ENCODE peak calls at places on chromosomes 3 and 15, in four cellular contexts. V is suprapubic skin; S is endothelial cell; O is CD4-positive, alpha-beta T cell. M is an unnamed sample.

GRCh38 chr3:184679056-184679502 is 32.8 kb downstream of the MAGEF1 start:
- DNase-seq in S (no peak), V (no peak), O (no peak), M (no peak)

GRCh38 chr15:31091531-31091930 is 10.0 kb downstream of the TRPM1 start:
- DNase-seq in O (no peak), S (no peak), V (no peak), M (no peak)

GRCh38 chr3:66738625-66739330 is 238.0 kb upstream of the LRIG1 start:
- DNase-seq in S (no peak), O (no peak), V (no peak), M (no peak)

GRCh38 chr3:65636326-65636725 is 402.4 kb downstream of the MAGI1 start:
- DNase-seq in O (no peak), S (no peak), V (no peak), M (no peak)

GRCh38 chr3:111764645-111765091 is 94.4 kb upstream of the PHLDB2 start:
- DNase-seq in S (no peak), V (no peak), O (no peak), M (no peak)

GRCh38 chr3:42697326-42698051 is 5.1 kb downstream of the HHATL start:
- DNase-seq in V (no peak), S (no peak), O (no peak), M (no peak)

GRCh38 chr15:31271706-31272557 is 54.7 kb upstream of the KLF13 start:
- DNase-seq in S (no peak), V (peak), O (no peak), M (no peak)

GRCh38 chr3:12891985-12892839 is 50.8 kb upstream of the RPL32 start:
- DNase-seq in V (no peak), S (peak), O (no peak), M (peak)

GRCh38 chr3:13841826-13842225 is 38.0 kb downstream of the WNT7A start:
- DNase-seq in O (no peak), S (no peak), V (no peak), M (no peak)

GRCh38 chr3:194688207-194688711 is 2.6 kb downstream of the FAM43A start:
- DNase-seq in V (no peak), O (no peak), S (peak), M (peak)

GRCh38 chr3:38579146-38579545 is 70.3 kb downstream of the SCN5A start:
- DNase-seq in V (peak), S (no peak), O (no peak), M (no peak)

GRCh38 chr15:97140216-97140615 is 809.7 kb downstream of the NR2F2 start:
- DNase-seq in V (no peak), O (no peak), S (no peak), M (no peak)

GRCh38 chr3:53109190-53109589 is 21.0 kb downstream of the RFT1 start:
- DNase-seq in S (no peak), O (peak), V (no peak), M (peak)

GRCh38 chr15:79397264-79397663 is 34.9 kb upstream of the MINAR1 start:
- DNase-seq in V (no peak), O (no peak), S (no peak), M (no peak)

GRCh38 chr15:40438712-40439111 is 2.0 kb upstream of the BAHD1 start:
- DNase-seq in S (no peak), V (no peak), O (no peak), M (no peak)

GRCh38 chr3:67362686-67363085 is 291.7 kb downstream of the SUCLG2 start:
- DNase-seq in S (no peak), O (no peak), V (no peak), M (no peak)

GRCh38 chr15:84855765-84856164 is 28.7 kb upstream of the SLC28A1 start:
- DNase-seq in S (no peak), O (no peak), V (no peak), M (no peak)

GRCh38 chr3:122857019-122857418 is 62.1 kb downstream of the SLC49A4 start:
- DNase-seq in S (no peak), V (no peak), O (no peak), M (no peak)

GRCh38 chr3:64384561-64384960 is 159.3 kb upstream of the PRICKLE2 start:
- DNase-seq in V (no peak), O (no peak), S (no peak), M (no peak)

GRCh38 chr15:68028137-68028771 is 25.9 kb upstream of the PIAS1 start:
- DNase-seq in O (no peak), V (no peak), S (no peak), M (no peak)

GRCh38 chr3:12143949-12144504 is 14.7 kb downstream of the TIMP4 start:
- DNase-seq in V (peak), S (no peak), O (no peak), M (no peak)

GRCh38 chr3:12706504-12707253 is 42.8 kb upstream of the RAF1 start:
- DNase-seq in S (peak), O (peak), V (no peak), M (peak)

GRCh38 chr15:74036271-74037170 is 42.0 kb downstream of the PML start:
- DNase-seq in S (peak), V (peak), O (no peak), M (no peak)

GRCh38 chr3:32662638-32663037 is 22.4 kb upstream of the CNOT10 start:
- DNase-seq in O (no peak), S (no peak), V (no peak), M (no peak)

GRCh38 chr3:54358969-54359648 is 236.8 kb downstream of the CACNA2D3 start:
- DNase-seq in S (no peak), V (no peak), O (no peak), M (no peak)

GRCh38 chr3:173958805-173959204 is 561.3 kb downstream of the NLGN1 start:
- DNase-seq in S (no peak), V (peak), O (no peak), M (no peak)

GRCh38 chr3:114451561-114452018 is 157.8 kb downstream of the TIGIT start:
- DNase-seq in S (no peak), V (no peak), O (no peak), M (no peak)

GRCh38 chr3:141243295-141243707 is 11.7 kb downstream of the PXYLP1 start:
- DNase-seq in O (peak), V (no peak), S (no peak), M (no peak)

GRCh38 chr15:43934480-43934879 is 107.7 kb downstream of the WDR76 start:
- DNase-seq in S (no peak), O (no peak), V (no peak), M (no peak)

GRCh38 chr3:149767720-149768119 is 15.4 kb upstream of the COMMD2 start:
- DNase-seq in S (no peak), V (no peak), O (no peak), M (no peak)

GRCh38 chr3:39228496-39228895 is 36.1 kb upstream of the XIRP1 start:
- DNase-seq in V (no peak), S (no peak), O (no peak), M (no peak)

GRCh38 chr3:158508481-158508880 is 62.5 kb upstream of the MLF1 start:
- DNase-seq in O (no peak), S (no peak), V (no peak), M (no peak)

GRCh38 chr3:102536479-102536878 is 101.7 kb downstream of the ZPLD1 start:
- DNase-seq in O (no peak), S (no peak), V (no peak), M (peak)

GRCh38 chr3:135458539-135458938 is 507.0 kb upstream of the PPP2R3A start:
- DNase-seq in V (no peak), S (no peak), O (no peak), M (no peak)

GRCh38 chr3:135454890-135455289 is 510.6 kb upstream of the PPP2R3A start:
- DNase-seq in S (no peak), V (no peak), O (no peak), M (no peak)

GRCh38 chr3:135453333-135453732 is 512.2 kb upstream of the PPP2R3A start:
- DNase-seq in V (no peak), S (no peak), O (no peak), M (no peak)

GRCh38 chr3:135452881-135453280 is 512.6 kb upstream of the PPP2R3A start:
- DNase-seq in S (no peak), O (no peak), V (no peak), M (no peak)

DNA sequence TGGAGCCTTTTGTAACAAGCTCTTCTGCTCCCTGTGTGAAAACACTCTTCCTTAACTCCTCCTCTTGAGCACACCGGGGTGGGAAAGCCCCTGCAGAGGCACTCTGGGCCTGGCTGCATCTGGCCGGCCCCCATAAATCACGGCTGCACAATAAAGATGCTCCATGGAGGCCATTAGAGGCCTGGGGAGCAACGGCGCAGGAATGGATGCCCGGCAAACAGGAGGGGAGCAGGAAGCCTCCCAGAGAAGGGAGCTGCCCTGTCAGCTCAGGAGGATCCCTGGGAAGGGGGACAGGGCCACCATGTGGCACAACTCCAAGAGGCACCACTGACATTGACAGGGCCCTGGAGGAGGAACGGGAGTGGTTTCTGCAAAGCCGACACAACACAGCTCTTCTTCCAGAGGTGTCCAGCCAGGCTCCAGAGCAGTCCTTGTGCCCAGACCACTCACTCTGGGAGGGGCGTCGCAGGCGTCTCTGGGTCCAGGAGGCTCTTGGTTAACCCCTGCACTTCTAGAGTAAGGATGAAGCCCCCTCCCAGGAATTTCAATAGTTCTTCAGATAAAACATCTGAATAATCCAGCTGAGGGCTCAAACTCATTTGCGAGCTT is 509.2 kb upstream of the PPP2R3A start:
- DNase-seq in V (no peak), S (peak), O (no peak), M (no peak)
- TF ChIP-seq CTCF in V (no peak), S (no peak), O (no peak), M (no peak)

DNA sequence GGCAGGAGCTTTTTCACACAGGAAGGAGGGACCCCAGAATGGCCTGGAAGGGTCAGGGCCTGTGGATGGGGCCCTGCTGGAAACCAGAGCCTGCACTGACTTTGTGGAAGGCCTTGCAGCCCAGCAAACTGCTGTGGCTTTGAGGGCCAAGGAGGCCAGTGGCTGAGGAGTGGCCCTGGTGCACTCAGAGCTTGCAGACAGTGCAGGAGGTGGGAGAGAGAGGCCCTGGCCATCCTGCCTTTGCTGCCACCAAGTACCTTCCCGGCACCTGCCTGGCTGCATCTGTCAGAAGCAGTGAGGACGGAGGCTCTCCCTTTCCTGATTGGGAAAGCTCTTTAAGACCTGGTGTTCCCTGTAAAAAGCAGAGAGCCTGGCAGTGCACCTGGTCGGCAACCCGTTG is 6.4 kb downstream of the PSTPIP1 start:
- DNase-seq in S (no peak), V (no peak), O (no peak), M (no peak)
- TF ChIP-seq CTCF in S (no peak), V (no peak), O (no peak), M (no peak)

DNA sequence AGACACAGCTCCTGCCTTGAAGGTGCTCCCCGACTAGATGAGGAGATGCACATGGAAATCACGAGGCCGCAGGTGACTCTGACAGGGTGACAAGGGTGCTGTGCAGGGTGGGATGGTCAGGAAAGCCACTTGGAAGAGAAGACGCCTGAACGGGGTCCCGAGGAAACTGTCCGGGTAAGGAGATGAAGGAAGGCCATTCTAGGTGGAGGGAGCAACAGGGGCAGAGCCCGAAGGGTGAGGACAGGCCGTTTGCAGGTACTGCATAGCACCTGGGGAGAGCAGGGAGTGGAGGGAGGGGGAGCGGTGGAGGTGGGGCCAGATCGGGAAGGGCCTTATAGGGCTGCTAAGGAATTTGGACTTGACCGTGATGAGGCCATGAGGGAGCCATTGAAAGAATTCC is 105.6 kb upstream of the DLG1 start:
- DNase-seq in S (no peak), V (no peak), O (no peak), M (no peak)
- TF ChIP-seq CTCF in S (no peak), V (no peak), O (no peak), M (no peak)

DNA sequence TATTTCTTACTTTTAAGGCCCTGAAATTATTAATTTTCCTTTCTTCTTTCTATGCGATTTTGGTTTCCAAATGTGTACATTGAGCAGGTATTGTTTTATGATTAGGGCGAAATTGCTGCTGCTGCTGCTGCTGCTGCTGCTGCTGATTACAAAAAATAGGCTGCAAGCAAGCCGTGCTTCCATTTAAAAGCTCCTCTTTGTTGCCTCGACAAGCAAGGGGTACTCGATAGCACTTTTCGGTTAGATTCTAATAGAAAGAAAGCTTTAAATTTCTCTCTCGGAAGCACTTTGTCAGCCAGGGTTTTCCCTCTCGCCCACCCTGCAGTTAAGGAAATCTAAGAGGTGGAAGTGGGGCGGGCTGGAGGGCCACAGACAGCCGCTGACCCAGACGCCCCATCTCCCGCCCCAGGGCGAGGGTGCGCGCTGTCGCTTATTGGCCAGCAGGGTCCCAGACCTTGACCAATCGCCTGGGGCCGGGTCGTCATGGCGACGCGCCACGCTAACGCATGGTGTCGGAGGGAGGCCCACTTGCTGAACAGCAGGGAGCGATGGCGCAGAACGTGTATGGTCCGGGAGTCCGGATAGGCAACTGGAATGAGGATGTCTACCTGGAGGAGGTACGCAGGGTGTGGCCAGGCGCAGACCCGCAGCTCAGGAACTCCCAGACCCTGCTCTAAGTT is at the start of gene CFAP161:
- DNase-seq in S (peak), O (no peak), V (peak), M (peak)
- TF ChIP-seq CTCF in S (no peak), O (no peak), V (no peak), M (no peak)